ENCODE peak calls at places on chromosomes 7 and 10, in eight cellular contexts. L, Y, T, X, A, F, D and M are unnamed samples.

GRCh38 chr10:52814506-52814905 is 41.9 kb upstream of the MBL2 start:
- DNase-seq in L (no peak), Y (no peak), T (no peak), X (no peak), A (no peak), F (no peak), D (no peak), M (no peak)

GRCh38 chr10:47225186-47225927 is 74.6 kb upstream of the GDF10 start:
- DNase-seq in L (no peak), Y (no peak), T (no peak), X (no peak), A (no peak), F (no peak), D (peak), M (peak)

GRCh38 chr7:106071356-106071998 is 40.6 kb downstream of the SYPL1 start:
- DNase-seq in L (no peak), Y (no peak), T (no peak), X (no peak), A (no peak), F (peak), D (peak), M (peak)

GRCh38 chr10:105718207-105718995 is 1077.3 kb downstream of the SORCS3 start:
- DNase-seq in L (no peak), Y (no peak), T (no peak), X (no peak), A (no peak), F (no peak), D (no peak), M (no peak)

GRCh38 chr10:8416192-8416701 is 361.8 kb downstream of the GATA3 start:
- DNase-seq in L (no peak), Y (no peak), T (no peak), X (no peak), A (no peak), F (no peak), D (no peak), M (peak)

GRCh38 chr10:17533731-17534130 is 79.3 kb upstream of the ST8SIA6 start:
- DNase-seq in L (no peak), Y (no peak), T (no peak), X (no peak), A (no peak), F (no peak), D (no peak), M (no peak)

GRCh38 chr10:115129752-115130151 is 36.6 kb downstream of the ATRNL1 start:
- DNase-seq in L (no peak), Y (no peak), T (peak), X (no peak), A (no peak), F (no peak), D (no peak), M (no peak)

GRCh38 chr7:40221836-40222235 is 87.0 kb downstream of the SUGCT start:
- DNase-seq in L (no peak), Y (no peak), T (no peak), X (no peak), A (no peak), F (no peak), D (no peak), M (peak)

GRCh38 chr10:285216-285967 is 150.1 kb downstream of the ZMYND11 start:
- DNase-seq in L (no peak), Y (no peak), T (no peak), X (peak), A (no peak), F (no peak), D (no peak), M (no peak)

GRCh38 chr7:47326220-47326619 is 255.7 kb downstream of the TNS3 start:
- DNase-seq in L (no peak), Y (no peak), T (no peak), X (no peak), A (no peak), F (no peak), D (peak), M (peak)

GRCh38 chr7:149497467-149498261 is at the start of gene ZNF746:
- DNase-seq in L (peak), Y (peak), T (peak), X (peak), A (peak), F (peak), D (peak), M (peak)

GRCh38 chr10:133419211-133419950 is 5.0 kb downstream of the SPRN start:
- DNase-seq in L (no peak), Y (no peak), T (no peak), X (no peak), A (no peak), F (no peak), D (peak), M (no peak)